ENCODE peak calls at places on chromosomes 1 and 21, in nine cellular contexts. I, U, K, Q, X, O, E, D and Z are unnamed samples.

GRCh38 chr1:24932284-24932683 is 2.2 kb upstream of the RUNX3 start:
- DNase-seq in I (peak; percentile 52), U (no peak), K (peak; percentile 77), Q (peak; percentile 21), X (no peak), O (no peak), E (no peak), D (peak; percentile 45), Z (peak; percentile 50)

GRCh38 chr1:214658785-214659184 is 55.8 kb downstream of the CENPF start:
- DNase-seq in I (peak; percentile 40), U (no peak), K (peak; percentile 58), Q (no peak), X (no peak), O (no peak), E (no peak), D (peak; percentile 41), Z (no peak)

GRCh38 chr1:3244539-3245315 is 175.7 kb downstream of the PRDM16 start:
- DNase-seq in I (no peak), U (no peak), K (no peak), Q (no peak), X (no peak), O (no peak), E (no peak), D (no peak), Z (no peak)

GRCh38 chr1:25048728-25049127 is 118.7 kb upstream of the RUNX3 start:
- DNase-seq in I (no peak), U (no peak), K (no peak), Q (no peak), X (no peak), O (no peak), E (no peak), D (no peak), Z (no peak)

GRCh38 chr21:39065912-39066311 is 117.3 kb downstream of the PSMG1 start:
- DNase-seq in I (peak; percentile 43), U (no peak), K (no peak), Q (no peak), X (no peak), O (no peak), E (no peak), D (no peak), Z (no peak)

GRCh38 chr1:178407662-178408061 is 89.1 kb downstream of the CLEC20A start:
- DNase-seq in I (peak; percentile 44), U (no peak), K (no peak), Q (no peak), X (no peak), O (no peak), E (no peak), D (no peak), Z (no peak)

GRCh38 chr1:245873068-245873467 is 634.0 kb downstream of the SMYD3 start:
- DNase-seq in I (no peak), U (no peak), K (no peak), Q (no peak), X (no peak), O (no peak), E (no peak), D (no peak), Z (no peak)

GRCh38 chr1:15196807-15197530 is 43.4 kb downstream of the TMEM51 start:
- DNase-seq in I (peak; percentile 81), U (no peak), K (peak; percentile 74), Q (no peak), X (no peak), O (no peak), E (no peak), D (peak; percentile 7), Z (peak; percentile 2)

GRCh38 chr1:151513626-151514101 is 2.5 kb downstream of the CGN start:
- DNase-seq in I (peak; percentile 80), U (no peak), K (peak; percentile 88), Q (no peak), X (no peak), O (no peak), E (no peak), D (no peak), Z (no peak)

GRCh38 chr1:180571832-180572636 is 13.3 kb downstream of the OVAAL start:
- DNase-seq in I (no peak), U (no peak), K (no peak), Q (peak; percentile 2), X (no peak), O (no peak), E (no peak), D (no peak), Z (no peak)

GRCh38 chr1:55329091-55329490 is 113.9 kb upstream of the USP24 start:
- DNase-seq in I (no peak), U (no peak), K (peak; percentile 51), Q (no peak), X (no peak), O (no peak), E (no peak), D (peak; percentile 47), Z (peak; percentile 57)

GRCh38 chr1:156495401-156496140 is 5.0 kb downstream of the MEF2D start:
- DNase-seq in I (no peak), U (no peak), K (no peak), Q (no peak), X (no peak), O (peak; percentile 93), E (peak; percentile 13), D (peak; percentile 91), Z (peak; percentile 68)

GRCh38 chr1:199083680-199084079 is 444.8 kb downstream of the PTPRC start:
- DNase-seq in I (no peak), U (no peak), K (no peak), Q (no peak), X (no peak), O (no peak), E (no peak), D (no peak), Z (no peak)

GRCh38 chr1:160640359-160641123 is 6.3 kb downstream of the SLAMF1 start:
- DNase-seq in I (no peak), U (no peak), K (no peak), Q (no peak), X (no peak), O (no peak), E (no peak), D (no peak), Z (no peak)

GRCh38 chr1:212457740-212458338 is 25.1 kb downstream of the NENF start:
- DNase-seq in I (peak; percentile 86), U (no peak), K (peak; percentile 60), Q (peak; percentile 48), X (no peak), O (no peak), E (no peak), D (peak; percentile 53), Z (no peak)

GRCh38 chr1:41389009-41389408 is 27.8 kb downstream of the FOXO6 start:
- DNase-seq in I (no peak), U (no peak), K (no peak), Q (no peak), X (no peak), O (no peak), E (no peak), D (no peak), Z (no peak)

GRCh38 chr1:99850458-99850974 is 355 bp downstream of the AGL start:
- DNase-seq in I (no peak), U (no peak), K (no peak), Q (no peak), X (no peak), O (no peak), E (no peak), D (no peak), Z (no peak)

GRCh38 chr1:183432548-183432875 is 14.3 kb upstream of the NMNAT2 start:
- DNase-seq in I (no peak), U (no peak), K (peak; percentile 42), Q (peak; percentile 7), X (no peak), O (no peak), E (no peak), D (no peak), Z (no peak)

GRCh38 chr1:39283858-39284257 is 79.4 kb downstream of the MACF1 start:
- DNase-seq in I (no peak), U (no peak), K (no peak), Q (no peak), X (no peak), O (no peak), E (no peak), D (no peak), Z (no peak)
- H3K27ac ChIP-seq in I (no peak overlapping the region), U (no peak overlapping the region), K (no peak overlapping the region), Q (no peak overlapping the region), X (no peak overlapping the region), O (peak overlapping the region; percentile 61), E (no peak overlapping the region), D (no peak overlapping the region), Z (no peak overlapping the region)

GRCh38 chr1:21869620-21870121 is 57.6 kb downstream of the LDLRAD2 start:
- DNase-seq in I (no peak), U (peak; percentile 30), K (peak; percentile 43), Q (peak; percentile 18), X (peak; percentile 59), O (peak; percentile 97), E (peak; percentile 77), D (peak; percentile 94), Z (peak; percentile 88)
- H3K4me1 ChIP-seq in I (peaks cover 3% of the 10 kb centered on the region), U (peaks cover 14% of the 10 kb centered on the region), K (no peaks in the 10 kb centered on the region), Q (peaks cover 20% of the 10 kb centered on the region), X (peaks cover 5% of the 10 kb centered on the region), O (no peaks in the 10 kb centered on the region), E (peaks cover 11% of the 10 kb centered on the region), D (no peaks in the 10 kb centered on the region), Z (peaks cover 7% of the 10 kb centered on the region)

DNA sequence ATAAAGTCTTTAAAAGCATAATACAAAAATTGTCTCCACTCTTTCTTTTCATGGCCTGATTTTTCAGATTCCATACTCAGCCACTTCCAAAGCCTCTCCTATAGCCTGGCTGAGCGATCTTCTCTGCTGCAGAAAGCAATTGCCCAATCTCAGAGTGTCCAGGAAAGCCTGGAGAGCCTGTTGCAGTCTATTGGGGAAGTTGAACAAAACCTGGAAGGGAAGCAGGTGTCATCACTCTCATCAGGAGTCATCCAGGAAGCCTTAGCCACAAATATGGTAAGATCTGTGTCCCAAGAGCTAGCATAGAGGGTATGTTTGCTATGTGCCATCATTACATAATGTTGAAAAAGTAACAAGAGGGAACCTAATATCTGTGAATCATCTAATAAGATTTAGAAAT is 130.7 kb upstream of the BMP8A start:
- DNase-seq in I (no peak), U (no peak), K (no peak), Q (no peak), X (no peak), O (no peak), E (no peak), D (no peak), Z (no peak)
- H3K27ac ChIP-seq in I (no peak overlapping the region), U (no peak overlapping the region), K (no peak overlapping the region), Q (no peak overlapping the region), X (no peak overlapping the region), O (no peak overlapping the region), E (no peak overlapping the region), D (no peak overlapping the region), Z (no peak overlapping the region)

GRCh38 chr1:91818713-91818975 is 67.3 kb downstream of the TGFBR3 start:
- DNase-seq in I (no peak), U (no peak), K (no peak), Q (no peak), X (no peak), O (no peak), E (no peak), D (no peak), Z (no peak)

GRCh38 chr1:91816055-91816454 is 69.9 kb downstream of the TGFBR3 start:
- DNase-seq in I (no peak), U (no peak), K (no peak), Q (no peak), X (no peak), O (no peak), E (no peak), D (no peak), Z (no peak)

GRCh38 chr1:91821126-91821868 is 64.7 kb downstream of the TGFBR3 start:
- DNase-seq in I (no peak), U (no peak), K (no peak), Q (no peak), X (no peak), O (no peak), E (no peak), D (no peak), Z (no peak)

GRCh38 chr1:91817506-91817905 is 68.4 kb downstream of the TGFBR3 start:
- DNase-seq in I (no peak), U (no peak), K (no peak), Q (no peak), X (no peak), O (no peak), E (no peak), D (peak; percentile 53), Z (no peak)

GRCh38 chr1:91819038-91819788 is 66.7 kb downstream of the TGFBR3 start:
- DNase-seq in I (no peak), U (no peak), K (no peak), Q (no peak), X (no peak), O (no peak), E (no peak), D (no peak), Z (no peak)
- H3K4me1 ChIP-seq in I (no peaks in the 10 kb centered on the region), U (peaks cover 29% of the 10 kb centered on the region), K (peaks cover 15% of the 10 kb centered on the region), Q (no peaks in the 10 kb centered on the region), X (peaks cover 21% of the 10 kb centered on the region), O (no peaks in the 10 kb centered on the region), E (peaks cover 39% of the 10 kb centered on the region), D (peaks cover 39% of the 10 kb centered on the region), Z (peaks cover 39% of the 10 kb centered on the region)